ENCODE peak calls at places on chromosomes 3 and 15, in seven cellular contexts. One of them, this sample, is unnamed.

GRCh38 chr15:65393091-65393490 is 15.3 kb upstream of the IGDCC3 start:
- DNase-seq in SK-N-SH: no peak
- DNase-seq in mucosa of descending colon: no peak
- DNase-seq in A673: no peak
- DNase-seq in tibial artery: no peak
- DNase-seq in A549: no peak
- DNase-seq in cardiac muscle cell: no peak
- DNase-seq in this sample: no peak

GRCh38 chr3:36196058-36196457 is 184.2 kb upstream of the STAC start:
- DNase-seq in SK-N-SH: no peak
- DNase-seq in mucosa of descending colon: no peak
- DNase-seq in A673: no peak
- DNase-seq in tibial artery: no peak
- DNase-seq in A549: no peak
- DNase-seq in cardiac muscle cell: no peak
- DNase-seq in this sample: no peak

GRCh38 chr15:34304613-34305012 is 33.0 kb downstream of the SLC12A6 start:
- DNase-seq in SK-N-SH: no peak
- DNase-seq in mucosa of descending colon: no peak
- DNase-seq in A673: no peak
- DNase-seq in tibial artery: no peak
- DNase-seq in A549: no peak
- DNase-seq in cardiac muscle cell: peak; percentile 48
- DNase-seq in this sample: no peak

GRCh38 chr3:137768361-137769320 is 4.5 kb downstream of the SOX14 start:
- DNase-seq in SK-N-SH: peak; percentile 43
- DNase-seq in mucosa of descending colon: no peak
- DNase-seq in A673: no peak
- DNase-seq in tibial artery: no peak
- DNase-seq in A549: no peak
- DNase-seq in cardiac muscle cell: no peak
- DNase-seq in this sample: no peak

GRCh38 chr3:71069797-71070196 is 513.7 kb downstream of the FOXP1 start:
- DNase-seq in SK-N-SH: peak; percentile 56
- DNase-seq in mucosa of descending colon: peak; percentile 78
- DNase-seq in A673: peak; percentile 71
- DNase-seq in tibial artery: peak; percentile 84
- DNase-seq in A549: peak; percentile 73
- DNase-seq in cardiac muscle cell: peak; percentile 79
- DNase-seq in this sample: peak; percentile 15

GRCh38 chr15:39310633-39311032 is 270.2 kb upstream of the THBS1 start:
- DNase-seq in SK-N-SH: no peak
- DNase-seq in mucosa of descending colon: no peak
- DNase-seq in A673: no peak
- DNase-seq in tibial artery: no peak
- DNase-seq in A549: no peak
- DNase-seq in cardiac muscle cell: no peak
- DNase-seq in this sample: no peak

GRCh38 chr3:105349988-105350387 is 16.7 kb upstream of the ALCAM start:
- DNase-seq in SK-N-SH: peak; percentile 39
- DNase-seq in mucosa of descending colon: no peak
- DNase-seq in A673: no peak
- DNase-seq in tibial artery: no peak
- DNase-seq in A549: no peak
- DNase-seq in cardiac muscle cell: no peak
- DNase-seq in this sample: no peak

GRCh38 chr3:56291244-56291680 is 177.0 kb downstream of the ERC2 start:
- DNase-seq in SK-N-SH: no peak
- DNase-seq in mucosa of descending colon: no peak
- DNase-seq in A673: no peak
- DNase-seq in tibial artery: peak; percentile 30
- DNase-seq in A549: no peak
- DNase-seq in cardiac muscle cell: peak; percentile 95
- DNase-seq in this sample: no peak

GRCh38 chr3:172148702-172149565 is 109.6 kb downstream of the FNDC3B start:
- DNase-seq in SK-N-SH: no peak
- DNase-seq in mucosa of descending colon: no peak
- DNase-seq in A673: no peak
- DNase-seq in tibial artery: no peak
- DNase-seq in A549: no peak
- DNase-seq in cardiac muscle cell: no peak
- DNase-seq in this sample: no peak
- H3K4me3 ChIP-seq in SK-N-SH: no peak overlapping the region
- H3K4me3 ChIP-seq in mucosa of descending colon: no peak overlapping the region
- H3K4me3 ChIP-seq in A673: no peak overlapping the region
- H3K4me3 ChIP-seq in tibial artery: no peak overlapping the region
- H3K4me3 ChIP-seq in A549: no peak overlapping the region
- H3K4me3 ChIP-seq in cardiac muscle cell: no peak overlapping the region
- H3K4me3 ChIP-seq in this sample: no peak overlapping the region

GRCh38 chr3:42532229-42532628 is 29.8 kb downstream of the VIPR1 start:
- DNase-seq in SK-N-SH: no peak
- DNase-seq in mucosa of descending colon: no peak
- DNase-seq in A673: no peak
- DNase-seq in tibial artery: no peak
- DNase-seq in A549: no peak
- DNase-seq in cardiac muscle cell: no peak
- DNase-seq in this sample: no peak
- H3K4me1 ChIP-seq in SK-N-SH: no peaks in the 10 kb centered on the region
- H3K4me1 ChIP-seq in mucosa of descending colon: no peaks in the 10 kb centered on the region
- H3K4me1 ChIP-seq in A673: no peaks in the 10 kb centered on the region
- H3K4me1 ChIP-seq in tibial artery: no peaks in the 10 kb centered on the region
- H3K4me1 ChIP-seq in A549: no peaks in the 10 kb centered on the region
- H3K4me1 ChIP-seq in cardiac muscle cell: no peaks in the 10 kb centered on the region
- H3K4me1 ChIP-seq in this sample: no peaks in the 10 kb centered on the region

GRCh38 chr3:187739561-187740445 is 5.5 kb downstream of the BCL6 start:
- DNase-seq in SK-N-SH: peak; percentile 86
- DNase-seq in mucosa of descending colon: peak; percentile 89
- DNase-seq in A673: peak; percentile 91
- DNase-seq in tibial artery: peak; percentile 90
- DNase-seq in A549: peak; percentile 83
- DNase-seq in cardiac muscle cell: peak; percentile 96
- DNase-seq in this sample: peak; percentile 91
- H3K4me3 ChIP-seq in SK-N-SH: peak overlapping the region; percentile 51
- H3K4me3 ChIP-seq in mucosa of descending colon: peak overlapping the region; percentile 4
- H3K4me3 ChIP-seq in A673: peak overlapping the region; percentile 70
- H3K4me3 ChIP-seq in tibial artery: peak overlapping the region; percentile 75
- H3K4me3 ChIP-seq in A549: peak overlapping the region; percentile 60
- H3K4me3 ChIP-seq in cardiac muscle cell: peak overlapping the region; percentile 37
- H3K4me3 ChIP-seq in this sample: peak overlapping the region; percentile 70

GRCh38 chr15:78873796-78874761 is 1.4 kb downstream of the MORF4L1 start:
- DNase-seq in SK-N-SH: no peak
- DNase-seq in mucosa of descending colon: no peak
- DNase-seq in A673: peak; percentile 14
- DNase-seq in tibial artery: peak; percentile 42
- DNase-seq in A549: peak; percentile 35
- DNase-seq in cardiac muscle cell: no peak
- DNase-seq in this sample: no peak
- H3K4me1 ChIP-seq in SK-N-SH: peaks cover 7% of the 10 kb centered on the region
- H3K4me1 ChIP-seq in mucosa of descending colon: peaks cover 31% of the 10 kb centered on the region
- H3K4me1 ChIP-seq in A673: peaks cover 38% of the 10 kb centered on the region
- H3K4me1 ChIP-seq in tibial artery: peaks cover 39% of the 10 kb centered on the region
- H3K4me1 ChIP-seq in A549: peaks cover 47% of the 10 kb centered on the region
- H3K4me1 ChIP-seq in cardiac muscle cell: peaks cover 26% of the 10 kb centered on the region
- H3K4me1 ChIP-seq in this sample: peaks cover 47% of the 10 kb centered on the region

This sample was measured in gastrocnemius medialis.